ENCODE peak calls at places on chromosomes 12 and 14, in ten cellular contexts. E is ovary; L is thoracic aorta; I is CD8-positive, alpha-beta T cell; H is left ventricle myocardium inferior; P is HFF-Myc; K is pancreas; T is lower leg skin; D is upper lobe of right lung; Z is fibroblast of pulmonary artery. Y is an unnamed sample.

GRCh38 chr14:66645716-66646115 is 137.8 kb downstream of the GPHN start:
- DNase-seq in Z (peak; percentile 49), I (no peak), P (no peak), T (no peak), D (no peak), K (no peak), E (no peak), H (no peak), L (no peak), Y (no peak)

GRCh38 chr12:62520361-62520760 is 53.7 kb downstream of the MON2 start:
- DNase-seq in L (no peak), T (no peak), I (no peak), D (no peak), Z (no peak), E (no peak), P (no peak), K (no peak), H (no peak), Y (no peak)

GRCh38 chr12:123938679-123939480 is 33.8 kb downstream of the CCDC92 start:
- DNase-seq in H (no peak), L (no peak), E (no peak), T (no peak), D (no peak), P (no peak), I (no peak), Z (no peak), K (no peak), Y (no peak)

GRCh38 chr12:132481345-132481744 is 8.6 kb upstream of the FBRSL1 start:
- DNase-seq in H (no peak), E (no peak), L (no peak), I (no peak), K (no peak), Z (no peak), D (no peak), P (no peak), T (no peak), Y (no peak)

GRCh38 chr12:20711846-20712245 is 16.7 kb downstream of the SLCO1C1 start:
- DNase-seq in L (no peak), K (no peak), Z (no peak), P (no peak), D (no peak), I (no peak), E (no peak), T (no peak), H (no peak), Y (no peak)

GRCh38 chr14:51600658-51601057 is 51.1 kb upstream of the FRMD6 start:
- DNase-seq in I (no peak), K (no peak), D (no peak), H (no peak), E (no peak), L (no peak), T (no peak), P (no peak), Z (no peak), Y (no peak)

GRCh38 chr12:55972045-55972843 is 1.6 kb upstream of the RAB5B start:
- DNase-seq in I (no peak), L (no peak), D (no peak), P (no peak), H (no peak), E (no peak), Z (peak; percentile 79), T (no peak), K (no peak), Y (no peak)

GRCh38 chr14:95440951-95441350 is 75.5 kb downstream of the SYNE3 start:
- DNase-seq in I (no peak), T (no peak), H (no peak), Z (no peak), D (no peak), P (no peak), L (no peak), K (no peak), E (no peak), Y (no peak)

GRCh38 chr14:34971381-34971780 is 11.4 kb upstream of the SRP54 start:
- DNase-seq in H (no peak), E (no peak), T (no peak), I (no peak), L (no peak), D (no peak), Z (no peak), P (no peak), K (no peak), Y (no peak)

GRCh38 chr12:44246481-44247105 is 410.7 kb downstream of the TMEM117 start:
- DNase-seq in P (no peak), K (no peak), I (no peak), H (no peak), Z (no peak), D (no peak), L (no peak), E (no peak), T (no peak), Y (no peak)

GRCh38 chr14:90616313-90616712 is 199.9 kb downstream of the TTC7B start:
- DNase-seq in L (no peak), E (no peak), P (no peak), H (no peak), I (no peak), K (no peak), Z (no peak), T (no peak), D (no peak), Y (no peak)
- H3K4me3 ChIP-seq in L (no peak overlapping the region), E (no peak overlapping the region), P (no peak overlapping the region), H (peak overlapping the region; percentile 15), I (no peak overlapping the region), K (no peak overlapping the region), Z (no peak overlapping the region), T (no peak overlapping the region), D (no peak overlapping the region), Y (no peak overlapping the region)

DNA sequence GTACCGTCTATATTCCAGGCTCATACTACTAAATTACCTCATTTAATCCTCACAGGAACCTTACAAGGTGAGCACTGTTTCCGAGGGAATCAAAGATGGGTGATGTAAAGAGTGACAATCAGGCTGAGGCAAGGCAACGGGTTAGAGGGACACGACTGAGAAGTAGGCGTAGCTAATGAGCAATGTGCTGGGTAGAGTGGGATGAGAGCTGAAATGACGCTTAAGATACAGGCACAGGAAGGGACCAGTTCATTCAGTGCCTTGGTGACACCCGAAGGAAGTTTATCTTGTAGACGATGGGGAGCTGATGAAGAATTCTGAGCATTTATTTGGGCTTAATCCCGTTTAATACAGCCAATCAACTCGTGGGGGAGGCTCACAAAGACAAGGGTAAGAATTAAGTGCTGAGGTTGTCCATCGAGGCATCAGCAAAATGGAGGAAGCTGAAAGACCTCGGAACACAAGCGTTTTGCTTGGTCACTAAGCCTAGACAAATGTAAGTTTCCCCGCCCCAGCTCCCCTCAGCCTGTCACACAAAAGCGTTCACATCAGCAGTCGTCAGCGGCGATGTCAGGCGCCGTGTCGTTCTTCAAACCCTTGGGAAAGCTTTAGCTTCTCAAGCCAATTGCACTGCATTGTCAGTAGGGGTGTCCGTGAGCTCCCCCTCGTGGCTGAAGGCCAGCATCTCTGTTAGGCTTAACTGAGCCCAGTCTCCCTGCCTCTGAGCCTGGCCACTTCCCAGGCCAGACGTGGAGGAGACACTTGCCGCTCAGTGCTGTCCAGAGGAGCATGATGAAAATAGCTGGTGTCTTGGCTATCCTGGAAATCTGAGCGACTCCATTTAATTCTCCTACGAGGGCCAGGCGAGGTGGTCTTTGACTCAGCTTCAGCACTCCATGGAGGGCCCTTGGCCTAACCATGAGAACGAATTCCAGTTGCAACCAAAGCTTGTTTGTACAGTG is 288.5 kb upstream of the G2E3 start:
- DNase-seq in E (peak; percentile 76), T (peak; percentile 72), L (peak; percentile 27), P (peak; percentile 50), K (peak; percentile 87), Z (peak; percentile 90), D (peak; percentile 86), H (peak; percentile 81), I (peak; percentile 1), Y (no peak)
- TF ChIP-seq CTCF in E (no peak), T (peak; percentile 53), L (peak; percentile 82), P (peak; percentile 98), K (peak; percentile 75), Z (peak; percentile 98), D (peak; percentile 90), H (peak; percentile 86), I (peak; percentile 35), Y (peak; percentile 91)

GRCh38 chr12:26125451-26126339 is 858 bp upstream of the BHLHE41 start:
- DNase-seq in D (peak; percentile 89), T (peak; percentile 79), I (no peak), Z (peak; percentile 72), P (no peak), L (peak; percentile 47), H (peak; percentile 76), E (peak; percentile 80), K (peak; percentile 88), Y (peak; percentile 24)

GRCh38 chr12:26122681-26123481 is 2.0 kb downstream of the BHLHE41 start:
- DNase-seq in K (peak; percentile 62), D (peak; percentile 79), L (peak; percentile 26), E (peak; percentile 74), Z (peak; percentile 82), T (peak; percentile 71), P (peak; percentile 84), I (no peak), H (peak; percentile 63), Y (no peak)

GRCh38 chr12:26124491-26125450 is at the start of gene BHLHE41:
- DNase-seq in I (no peak), D (peak; percentile 90), P (no peak), T (peak; percentile 56), Z (peak; percentile 60), K (peak; percentile 90), E (peak; percentile 84), L (peak; percentile 21), H (peak; percentile 84), Y (no peak)

GRCh38 chr12:26121841-26122680 is 2.8 kb downstream of the BHLHE41 start:
- DNase-seq in P (no peak), T (no peak), L (no peak), I (no peak), K (peak; percentile 49), D (peak; percentile 78), H (peak; percentile 40), Z (peak; percentile 33), E (peak; percentile 63), Y (no peak)

GRCh38 chr12:26123482-26123980 is 1.3 kb downstream of the BHLHE41 start:
- DNase-seq in I (no peak), Z (no peak), L (no peak), H (no peak), T (no peak), D (no peak), E (no peak), P (no peak), K (no peak), Y (no peak)
- H3K4me3 ChIP-seq in I (no peak overlapping the region), Z (peak overlapping the region; percentile 71), L (peak overlapping the region; percentile 91), H (peak overlapping the region; percentile 70), T (no peak overlapping the region), D (peak overlapping the region; percentile 56), E (peak overlapping the region; percentile 59), P (peak overlapping the region; percentile 61), K (peak overlapping the region; percentile 71), Y (peak overlapping the region; percentile 69)

DNA sequence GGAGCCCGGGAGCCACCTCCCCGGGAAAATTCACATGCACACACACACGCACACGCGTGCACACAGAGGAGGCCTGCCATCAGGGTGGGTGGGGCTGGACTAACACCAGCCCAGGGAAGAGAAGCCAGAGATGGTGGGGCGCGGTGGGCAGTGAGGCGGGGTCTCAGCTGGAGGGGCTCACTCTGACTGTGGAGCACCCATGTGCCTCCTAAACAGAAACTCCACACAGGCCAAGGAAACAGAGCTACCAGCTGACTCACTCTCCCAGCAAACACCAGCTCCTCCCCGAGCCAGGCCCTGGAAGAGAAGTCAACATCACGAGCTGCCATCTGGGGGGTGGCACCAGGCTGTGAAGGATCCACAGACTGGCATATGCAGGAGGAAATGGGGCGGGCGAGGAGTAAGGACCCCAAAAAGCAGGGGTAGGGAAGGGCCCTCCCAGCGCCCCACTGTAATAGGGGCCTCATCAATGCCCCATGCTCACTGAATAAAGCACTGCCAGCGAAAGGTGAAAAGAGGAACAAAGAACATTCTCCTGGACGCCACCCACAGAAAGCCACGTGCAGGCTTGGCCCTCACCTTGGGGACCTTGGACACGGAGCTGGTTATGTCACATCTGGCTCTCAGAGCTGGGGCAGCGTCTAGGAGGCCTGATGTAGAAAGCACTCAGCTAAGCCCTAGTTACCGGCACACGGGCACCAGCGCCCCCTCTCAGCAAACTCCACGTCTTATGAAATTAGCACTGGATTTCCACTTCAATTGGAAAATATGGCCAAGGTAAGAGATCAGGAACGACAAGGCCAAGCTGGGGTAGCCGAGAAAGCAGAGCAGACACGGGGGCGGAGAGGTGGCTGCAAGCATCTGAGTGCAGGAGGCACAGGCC is 8.4 kb upstream of the INF2 start:
- DNase-seq in L (peak; percentile 75), D (peak; percentile 81), P (no peak), T (peak; percentile 73), Z (peak; percentile 74), H (peak; percentile 49), K (peak; percentile 82), I (no peak), E (peak; percentile 37), Y (no peak)
- TF ChIP-seq CTCF in L (no peak), D (peak; percentile 17), P (peak; percentile 17), T (no peak), Z (peak; percentile 11), H (no peak), K (no peak), I (no peak), E (no peak), Y (peak; percentile 6)